ENCODE peak calls at places on chromosomes 3 and 15, in eight cellular contexts. One of them, this sample, is unnamed.

GRCh38 chr3:129313983-129314756 is 35.5 kb downstream of the HMCES start:
- DNase-seq in stomach: no peak
- DNase-seq in sigmoid colon: no peak
- DNase-seq in HepG2: peak
- DNase-seq in transverse colon: peak
- DNase-seq in ovary: no peak
- DNase-seq in A549: no peak
- DNase-seq in esophagus muscularis mucosa: no peak
- DNase-seq in this sample: no peak

GRCh38 chr15:33964665-33965040 is 3.6 kb upstream of the CHRM5 start:
- DNase-seq in esophagus muscularis mucosa: no peak
- DNase-seq in ovary: no peak
- DNase-seq in sigmoid colon: no peak
- DNase-seq in stomach: no peak
- DNase-seq in A549: no peak
- DNase-seq in HepG2: no peak
- DNase-seq in transverse colon: no peak
- DNase-seq in this sample: no peak

GRCh38 chr15:47340576-47340920 is 376.8 kb upstream of the SEMA6D start:
- DNase-seq in esophagus muscularis mucosa: no peak
- DNase-seq in stomach: no peak
- DNase-seq in sigmoid colon: no peak
- DNase-seq in ovary: no peak
- DNase-seq in A549: no peak
- DNase-seq in transverse colon: no peak
- DNase-seq in HepG2: no peak
- DNase-seq in this sample: no peak

GRCh38 chr3:15032650-15033049 is 32.5 kb downstream of the MRPS25 start:
- DNase-seq in HepG2: no peak
- DNase-seq in sigmoid colon: no peak
- DNase-seq in esophagus muscularis mucosa: no peak
- DNase-seq in A549: no peak
- DNase-seq in ovary: no peak
- DNase-seq in stomach: no peak
- DNase-seq in transverse colon: no peak
- DNase-seq in this sample: no peak

GRCh38 chr15:50304856-50305255 is 39.3 kb upstream of the HDC start:
- DNase-seq in esophagus muscularis mucosa: no peak
- DNase-seq in stomach: no peak
- DNase-seq in HepG2: no peak
- DNase-seq in ovary: no peak
- DNase-seq in A549: no peak
- DNase-seq in transverse colon: no peak
- DNase-seq in sigmoid colon: no peak
- DNase-seq in this sample: no peak

GRCh38 chr15:44058126-44058525 is 136.9 kb downstream of the FRMD5 start:
- DNase-seq in HepG2: no peak
- DNase-seq in esophagus muscularis mucosa: no peak
- DNase-seq in stomach: no peak
- DNase-seq in sigmoid colon: no peak
- DNase-seq in ovary: no peak
- DNase-seq in A549: no peak
- DNase-seq in transverse colon: no peak
- DNase-seq in this sample: no peak

GRCh38 chr3:106765342-106765741 is 611.9 kb upstream of the CCDC54 start:
- DNase-seq in A549: no peak
- DNase-seq in sigmoid colon: no peak
- DNase-seq in transverse colon: no peak
- DNase-seq in esophagus muscularis mucosa: no peak
- DNase-seq in HepG2: no peak
- DNase-seq in ovary: no peak
- DNase-seq in stomach: no peak
- DNase-seq in this sample: no peak

GRCh38 chr3:119636194-119636593 is 24.2 kb downstream of the POPDC2 start:
- DNase-seq in A549: no peak
- DNase-seq in transverse colon: no peak
- DNase-seq in esophagus muscularis mucosa: no peak
- DNase-seq in HepG2: no peak
- DNase-seq in stomach: no peak
- DNase-seq in sigmoid colon: no peak
- DNase-seq in ovary: no peak
- DNase-seq in this sample: no peak

GRCh38 chr3:180383332-180384020 is 218.5 kb upstream of the TTC14 start:
- DNase-seq in sigmoid colon: no peak
- DNase-seq in transverse colon: no peak
- DNase-seq in HepG2: no peak
- DNase-seq in ovary: no peak
- DNase-seq in esophagus muscularis mucosa: no peak
- DNase-seq in stomach: no peak
- DNase-seq in A549: no peak
- DNase-seq in this sample: no peak

GRCh38 chr3:170425491-170426239 is 7.0 kb downstream of the CLDN11 start:
- DNase-seq in transverse colon: no peak
- DNase-seq in esophagus muscularis mucosa: no peak
- DNase-seq in HepG2: peak
- DNase-seq in A549: no peak
- DNase-seq in sigmoid colon: no peak
- DNase-seq in stomach: no peak
- DNase-seq in ovary: no peak
- DNase-seq in this sample: no peak

GRCh38 chr15:89184367-89184766 is 37.0 kb downstream of the RLBP1 start:
- DNase-seq in esophagus muscularis mucosa: no peak
- DNase-seq in HepG2: no peak
- DNase-seq in sigmoid colon: no peak
- DNase-seq in stomach: no peak
- DNase-seq in A549: no peak
- DNase-seq in ovary: no peak
- DNase-seq in transverse colon: no peak
- DNase-seq in this sample: no peak

GRCh38 chr3:172131746-172132145 is 92.4 kb downstream of the FNDC3B start:
- DNase-seq in transverse colon: no peak
- DNase-seq in stomach: no peak
- DNase-seq in esophagus muscularis mucosa: no peak
- DNase-seq in sigmoid colon: no peak
- DNase-seq in ovary: no peak
- DNase-seq in A549: no peak
- DNase-seq in HepG2: no peak
- DNase-seq in this sample: no peak

GRCh38 chr3:172133830-172134229 is 94.5 kb downstream of the FNDC3B start:
- DNase-seq in stomach: no peak
- DNase-seq in HepG2: no peak
- DNase-seq in ovary: no peak
- DNase-seq in sigmoid colon: no peak
- DNase-seq in A549: no peak
- DNase-seq in transverse colon: no peak
- DNase-seq in esophagus muscularis mucosa: no peak
- DNase-seq in this sample: no peak

GRCh38 chr3:172132721-172133311 is 93.4 kb downstream of the FNDC3B start:
- DNase-seq in HepG2: no peak
- DNase-seq in sigmoid colon: no peak
- DNase-seq in transverse colon: no peak
- DNase-seq in ovary: no peak
- DNase-seq in stomach: no peak
- DNase-seq in A549: no peak
- DNase-seq in esophagus muscularis mucosa: no peak
- DNase-seq in this sample: no peak

GRCh38 chr3:172129868-172130751 is 90.7 kb downstream of the FNDC3B start:
- DNase-seq in ovary: peak
- DNase-seq in esophagus muscularis mucosa: peak
- DNase-seq in transverse colon: peak
- DNase-seq in A549: peak
- DNase-seq in sigmoid colon: peak
- DNase-seq in stomach: peak
- DNase-seq in HepG2: peak
- DNase-seq in this sample: peak

GRCh38 chr3:172132159-172132586 is 92.8 kb downstream of the FNDC3B start:
- DNase-seq in HepG2: no peak
- DNase-seq in esophagus muscularis mucosa: no peak
- DNase-seq in ovary: no peak
- DNase-seq in sigmoid colon: no peak
- DNase-seq in A549: no peak
- DNase-seq in stomach: no peak
- DNase-seq in transverse colon: no peak
- DNase-seq in this sample: no peak
- H3K27ac ChIP-seq in HepG2: peak
- H3K27ac ChIP-seq in esophagus muscularis mucosa: no peak
- H3K27ac ChIP-seq in ovary: no peak
- H3K27ac ChIP-seq in sigmoid colon: no peak
- H3K27ac ChIP-seq in A549: peak
- H3K27ac ChIP-seq in stomach: peak
- H3K27ac ChIP-seq in transverse colon: no peak
- H3K27ac ChIP-seq in this sample: no peak

DNA sequence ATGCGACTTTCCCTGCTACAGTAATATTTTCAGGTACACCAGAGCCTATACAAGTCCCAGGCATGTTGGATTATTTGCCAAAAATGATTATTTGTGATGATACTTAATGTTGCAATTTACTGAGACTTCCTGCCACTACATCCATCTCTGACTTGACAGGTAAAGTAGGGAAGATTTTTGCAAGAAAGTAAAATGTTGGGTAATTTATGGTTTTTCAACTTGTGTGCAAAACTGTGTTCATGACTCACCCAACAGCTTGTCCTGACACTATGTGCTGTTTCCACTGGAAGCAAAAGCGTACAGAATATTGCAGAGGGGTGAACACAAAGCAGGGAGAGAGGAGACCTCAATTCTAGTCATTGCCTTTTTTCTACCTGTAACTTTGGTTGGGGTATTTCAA is 5.4 kb upstream of the CRBN start:
- DNase-seq in stomach: no peak
- DNase-seq in A549: no peak
- DNase-seq in sigmoid colon: no peak
- DNase-seq in HepG2: no peak
- DNase-seq in transverse colon: no peak
- DNase-seq in ovary: no peak
- DNase-seq in esophagus muscularis mucosa: no peak
- DNase-seq in this sample: no peak
- TF ChIP-seq EP300 in stomach: no peak
- TF ChIP-seq EP300 in A549: no peak
- TF ChIP-seq EP300 in sigmoid colon: no peak
- TF ChIP-seq EP300 in HepG2: no peak
- TF ChIP-seq EP300 in transverse colon: no peak
- TF ChIP-seq EP300 in ovary: no peak
- TF ChIP-seq EP300 in esophagus muscularis mucosa: no peak
- TF ChIP-seq EP300 in this sample: no peak

GRCh38 chr3:61966200-61966599 is 404.8 kb downstream of the PTPRG start:
- DNase-seq in HepG2: peak
- DNase-seq in sigmoid colon: no peak
- DNase-seq in stomach: no peak
- DNase-seq in ovary: no peak
- DNase-seq in esophagus muscularis mucosa: no peak
- DNase-seq in A549: no peak
- DNase-seq in transverse colon: no peak
- DNase-seq in this sample: no peak
- H3K27ac ChIP-seq in HepG2: no peak
- H3K27ac ChIP-seq in sigmoid colon: no peak
- H3K27ac ChIP-seq in stomach: no peak
- H3K27ac ChIP-seq in ovary: no peak
- H3K27ac ChIP-seq in esophagus muscularis mucosa: no peak
- H3K27ac ChIP-seq in A549: no peak
- H3K27ac ChIP-seq in transverse colon: no peak
- H3K27ac ChIP-seq in this sample: no peak

GRCh38 chr3:188745031-188745430 is 426.7 kb upstream of the TPRG1 start:
- DNase-seq in A549: no peak
- DNase-seq in ovary: no peak
- DNase-seq in esophagus muscularis mucosa: no peak
- DNase-seq in HepG2: no peak
- DNase-seq in transverse colon: no peak
- DNase-seq in stomach: no peak
- DNase-seq in sigmoid colon: no peak
- DNase-seq in this sample: no peak

GRCh38 chr3:188749830-188750229 is 421.9 kb upstream of the TPRG1 start:
- DNase-seq in stomach: no peak
- DNase-seq in HepG2: no peak
- DNase-seq in sigmoid colon: no peak
- DNase-seq in A549: no peak
- DNase-seq in ovary: no peak
- DNase-seq in esophagus muscularis mucosa: no peak
- DNase-seq in transverse colon: no peak
- DNase-seq in this sample: no peak

GRCh38 chr3:188746291-188746783 is 425.4 kb upstream of the TPRG1 start:
- DNase-seq in A549: no peak
- DNase-seq in sigmoid colon: no peak
- DNase-seq in transverse colon: no peak
- DNase-seq in ovary: no peak
- DNase-seq in esophagus muscularis mucosa: no peak
- DNase-seq in HepG2: peak
- DNase-seq in stomach: no peak
- DNase-seq in this sample: no peak

GRCh38 chr3:188749010-188749617 is 422.7 kb upstream of the TPRG1 start:
- DNase-seq in HepG2: no peak
- DNase-seq in transverse colon: peak
- DNase-seq in A549: no peak
- DNase-seq in stomach: no peak
- DNase-seq in ovary: no peak
- DNase-seq in sigmoid colon: no peak
- DNase-seq in esophagus muscularis mucosa: no peak
- DNase-seq in this sample: no peak

GRCh38 chr3:188747487-188747886 is 424.3 kb upstream of the TPRG1 start:
- DNase-seq in A549: no peak
- DNase-seq in HepG2: no peak
- DNase-seq in stomach: no peak
- DNase-seq in transverse colon: no peak
- DNase-seq in sigmoid colon: no peak
- DNase-seq in esophagus muscularis mucosa: no peak
- DNase-seq in ovary: no peak
- DNase-seq in this sample: no peak
- TF ChIP-seq EP300 in A549: no peak
- TF ChIP-seq EP300 in HepG2: no peak
- TF ChIP-seq EP300 in stomach: no peak
- TF ChIP-seq EP300 in transverse colon: no peak
- TF ChIP-seq EP300 in sigmoid colon: no peak
- TF ChIP-seq EP300 in esophagus muscularis mucosa: no peak
- TF ChIP-seq EP300 in ovary: no peak
- TF ChIP-seq EP300 in this sample: no peak

GRCh38 chr3:191383104-191383503 is 52.8 kb upstream of the UTS2B start:
- DNase-seq in A549: no peak
- DNase-seq in transverse colon: no peak
- DNase-seq in ovary: no peak
- DNase-seq in sigmoid colon: no peak
- DNase-seq in stomach: no peak
- DNase-seq in esophagus muscularis mucosa: no peak
- DNase-seq in HepG2: no peak
- DNase-seq in this sample: no peak

GRCh38 chr3:191385101-191385500 is 54.8 kb upstream of the UTS2B start:
- DNase-seq in esophagus muscularis mucosa: no peak
- DNase-seq in ovary: no peak
- DNase-seq in transverse colon: no peak
- DNase-seq in HepG2: no peak
- DNase-seq in A549: no peak
- DNase-seq in sigmoid colon: no peak
- DNase-seq in stomach: no peak
- DNase-seq in this sample: no peak

GRCh38 chr3:191380001-191380400 is 49.7 kb upstream of the UTS2B start:
- DNase-seq in ovary: no peak
- DNase-seq in esophagus muscularis mucosa: no peak
- DNase-seq in sigmoid colon: no peak
- DNase-seq in stomach: no peak
- DNase-seq in A549: no peak
- DNase-seq in HepG2: no peak
- DNase-seq in transverse colon: no peak
- DNase-seq in this sample: no peak

GRCh38 chr3:191379473-191379872 is 49.1 kb upstream of the UTS2B start:
- DNase-seq in esophagus muscularis mucosa: no peak
- DNase-seq in A549: no peak
- DNase-seq in ovary: no peak
- DNase-seq in sigmoid colon: no peak
- DNase-seq in transverse colon: no peak
- DNase-seq in stomach: no peak
- DNase-seq in HepG2: no peak
- DNase-seq in this sample: no peak

GRCh38 chr3:191382661-191383060 is 52.3 kb upstream of the UTS2B start:
- DNase-seq in HepG2: no peak
- DNase-seq in ovary: no peak
- DNase-seq in transverse colon: no peak
- DNase-seq in A549: no peak
- DNase-seq in sigmoid colon: no peak
- DNase-seq in stomach: no peak
- DNase-seq in esophagus muscularis mucosa: no peak
- DNase-seq in this sample: no peak
- H3K27ac ChIP-seq in HepG2: no peak
- H3K27ac ChIP-seq in ovary: no peak
- H3K27ac ChIP-seq in transverse colon: no peak
- H3K27ac ChIP-seq in A549: no peak
- H3K27ac ChIP-seq in sigmoid colon: no peak
- H3K27ac ChIP-seq in stomach: no peak
- H3K27ac ChIP-seq in esophagus muscularis mucosa: no peak
- H3K27ac ChIP-seq in this sample: no peak

This sample was measured in suprapubic skin.